ENCODE peak calls at places on chromosomes 3 and 15, in eight cellular contexts. S, D, T, A, Z, O, X and I are unnamed samples.

GRCh38 chr3:62727981-62728380 is 147.2 kb downstream of the CADPS start:
- DNase-seq in A (no peak), S (no peak), Z (no peak), X (no peak), T (no peak), D (no peak), O (no peak), I (no peak)

GRCh38 chr3:118863731-118864322 is 170.8 kb downstream of the IGSF11 start:
- DNase-seq in T (no peak), A (no peak), S (no peak), O (no peak), D (no peak), X (no peak), Z (no peak), I (no peak)

GRCh38 chr15:33215941-33216872 is 21.7 kb upstream of the FMN1 start:
- DNase-seq in T (no peak), S (no peak), O (no peak), D (peak; percentile 54), X (no peak), A (peak; percentile 38), Z (peak; percentile 49), I (no peak)

GRCh38 chr15:26921433-26921832 is 49.5 kb upstream of the GABRG3 start:
- DNase-seq in X (no peak), S (no peak), A (no peak), Z (no peak), T (no peak), D (no peak), O (no peak), I (no peak)

GRCh38 chr3:27632431-27633223 is 89.5 kb downstream of the EOMES start:
- DNase-seq in S (peak; percentile 49), Z (peak; percentile 72), D (peak; percentile 78), O (no peak), X (peak; percentile 52), A (peak; percentile 57), T (peak; percentile 77), I (peak; percentile 60)

GRCh38 chr15:56869573-56869972 is 48.9 kb upstream of the TCF12 start:
- DNase-seq in S (peak; percentile 54), X (no peak), D (peak; percentile 20), O (no peak), Z (peak; percentile 37), A (no peak), T (peak; percentile 7), I (no peak)

GRCh38 chr15:76575177-76576078 is 238.9 kb downstream of the ISL2 start:
- DNase-seq in S (no peak), A (peak; percentile 59), D (no peak), T (peak; percentile 45), X (no peak), Z (peak; percentile 58), O (no peak), I (no peak)

GRCh38 chr3:86563358-86563970 is 427.5 kb downstream of the VGLL3 start:
- DNase-seq in A (peak; percentile 15), T (peak; percentile 30), D (peak; percentile 45), S (no peak), X (no peak), O (no peak), Z (peak; percentile 45), I (no peak)

GRCh38 chr3:20041197-20041780 is 1.0 kb downstream of the KAT2B start:
- DNase-seq in Z (peak; percentile 73), D (peak; percentile 84), T (peak; percentile 71), O (peak; percentile 28), S (peak; percentile 85), X (peak; percentile 85), A (peak; percentile 71), I (peak; percentile 67)